ENCODE peak calls at places on chromosome 20, in nine cellular contexts. K is stomach, C is breast epithelium, P is sigmoid colon, U is H1, E is endothelial cell of umbilical vein, X is Panc1, T is SK-N-SH, D is esophagus muscularis mucosa. O is an unnamed sample. For H3K4me1, the result is how much of the 10 kb centered on the place peaks cover.

GRCh38 chr20:26208296-26209091 is 511.8 kb upstream of the ZNF337 start:
- DNase-seq in K (no peak), C (peak), P (peak), U (peak), E (no peak), X (no peak), T (peak), D (no peak), O (no peak)

GRCh38 chr20:24809606-24810005 is 139.5 kb upstream of the CST7 start:
- DNase-seq in K (no peak), C (no peak), P (no peak), U (no peak), E (no peak), X (no peak), T (no peak), D (no peak), O (no peak)

GRCh38 chr20:23343590-23343989 is 7.0 kb upstream of the NXT1 start:
- DNase-seq in K (no peak), C (no peak), P (no peak), U (no peak), E (no peak), X (no peak), T (no peak), D (no peak), O (no peak)

GRCh38 chr20:17369506-17369905 is 142.7 kb downstream of the PCSK2 start:
- DNase-seq in K (no peak), C (no peak), P (no peak), U (no peak), E (no peak), X (no peak), T (no peak), D (peak), O (no peak)

GRCh38 chr20:33305591-33306057 is 22.6 kb downstream of the BPIFB1 start:
- DNase-seq in K (no peak), C (no peak), P (no peak), U (no peak), E (no peak), X (no peak), T (no peak), D (no peak), O (no peak)

GRCh38 chr20:57126481-57127092 is 139.9 kb downstream of the BMP7 start:
- DNase-seq in K (no peak), C (no peak), P (no peak), U (no peak), E (no peak), X (no peak), T (no peak), D (no peak), O (no peak)

GRCh38 chr20:57948177-57948955 is 238.6 kb upstream of the PMEPA1 start:
- DNase-seq in K (no peak), C (no peak), P (no peak), U (no peak), E (no peak), X (no peak), T (no peak), D (no peak), O (no peak)

GRCh38 chr20:49853640-49854039 is 41.0 kb downstream of the SLC9A8 start:
- DNase-seq in K (no peak), C (no peak), P (no peak), U (no peak), E (peak), X (no peak), T (peak), D (no peak), O (no peak)

GRCh38 chr20:7257719-7258466 is 490.4 kb downstream of the BMP2 start:
- DNase-seq in K (no peak), C (no peak), P (no peak), U (no peak), E (no peak), X (no peak), T (no peak), D (no peak), O (no peak)

GRCh38 chr20:11920083-11920482 is 2.4 kb downstream of the BTBD3 start:
- DNase-seq in K (no peak), C (no peak), P (no peak), U (no peak), E (no peak), X (no peak), T (no peak), D (no peak), O (no peak)

GRCh38 chr20:11917663-11918062 is at the start of gene BTBD3:
- DNase-seq in K (peak), C (no peak), P (peak), U (no peak), E (peak), X (no peak), T (peak), D (no peak), O (peak)

GRCh38 chr20:11919571-11919970 is 1.9 kb downstream of the BTBD3 start:
- DNase-seq in K (no peak), C (no peak), P (no peak), U (no peak), E (no peak), X (no peak), T (no peak), D (no peak), O (no peak)

GRCh38 chr20:11919046-11919445 is 1.4 kb downstream of the BTBD3 start:
- DNase-seq in K (peak), C (no peak), P (no peak), U (no peak), E (no peak), X (no peak), T (no peak), D (no peak), O (peak)

GRCh38 chr20:11918280-11918952 is 723 bp downstream of the BTBD3 start:
- DNase-seq in K (no peak), C (no peak), P (no peak), U (no peak), E (peak), X (no peak), T (no peak), D (no peak), O (no peak)
- H3K4me3 ChIP-seq in K (peak), C (peak), P (peak), U (no peak), E (no peak), X (no peak), T (no peak), D (peak), O (peak)

GRCh38 chr20:36528875-36529425 is 12.4 kb upstream of the MYL9 start:
- DNase-seq in K (no peak), C (no peak), P (no peak), U (no peak), E (no peak), X (no peak), T (no peak), D (no peak), O (no peak)

GRCh38 chr20:36528176-36528874 is 13.0 kb upstream of the MYL9 start:
- DNase-seq in K (no peak), C (no peak), P (no peak), U (no peak), E (no peak), X (no peak), T (no peak), D (no peak), O (no peak)

GRCh38 chr20:36526521-36527011 is 14.8 kb upstream of the MYL9 start:
- DNase-seq in K (no peak), C (no peak), P (peak), U (no peak), E (no peak), X (no peak), T (no peak), D (no peak), O (no peak)

GRCh38 chr20:36525620-36526365 is 15.5 kb upstream of the MYL9 start:
- DNase-seq in K (no peak), C (no peak), P (no peak), U (no peak), E (no peak), X (no peak), T (no peak), D (no peak), O (no peak)

DNA sequence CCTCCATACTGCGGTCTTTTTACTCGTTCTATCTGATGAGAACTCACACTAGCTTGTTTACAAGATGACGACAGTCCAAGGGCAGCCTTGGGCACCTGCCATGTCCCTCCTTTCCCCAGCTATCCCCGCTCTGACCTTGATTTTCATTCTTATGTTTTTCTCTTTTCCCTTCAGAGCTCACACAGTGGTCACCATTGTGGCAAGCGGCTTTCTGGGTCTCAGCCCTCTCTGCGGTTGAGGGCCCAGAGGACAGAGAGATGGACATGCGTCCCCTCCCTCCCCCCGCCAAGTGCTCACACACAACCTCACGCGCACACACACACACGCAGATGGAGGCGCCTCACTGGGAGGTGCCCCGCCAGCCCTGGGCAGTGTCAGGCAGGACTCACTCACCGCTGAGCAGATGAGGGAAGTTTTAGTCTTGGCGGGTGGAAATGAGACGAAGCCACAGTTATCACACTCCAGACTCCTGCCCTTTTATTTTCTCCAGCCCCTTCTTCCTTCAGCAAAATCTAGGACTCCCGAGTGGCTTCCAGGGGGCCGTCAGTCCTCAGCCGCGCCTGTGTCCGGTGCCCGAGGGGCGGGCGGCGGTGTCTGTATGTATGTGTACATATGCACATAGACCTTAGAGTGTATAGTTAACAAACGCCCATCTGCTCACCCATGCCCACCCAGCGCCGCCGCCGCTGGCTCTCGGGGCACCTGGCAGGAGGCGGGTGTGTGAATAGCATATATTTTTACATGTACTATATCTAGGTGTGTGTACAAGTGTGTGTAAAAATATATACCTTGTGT is 13.8 kb upstream of the MYL9 start:
- DNase-seq in K (no peak), C (no peak), P (peak), U (no peak), E (no peak), X (no peak), T (no peak), D (no peak), O (no peak)
- TF ChIP-seq POLR2AphosphoS5 in K (no peak), C (no peak), P (peak), U (no peak), E (no peak), X (no peak), T (no peak), D (peak), O (peak)

GRCh38 chr20:45339799-45340198 is 8.4 kb downstream of the SDC4 start:
- DNase-seq in K (no peak), C (no peak), P (no peak), U (no peak), E (no peak), X (no peak), T (no peak), D (no peak), O (no peak)

GRCh38 chr20:45336530-45337366 is 11.5 kb downstream of the SDC4 start:
- DNase-seq in K (peak), C (peak), P (peak), U (no peak), E (no peak), X (peak), T (no peak), D (no peak), O (no peak)

GRCh38 chr20:45339084-45339483 is 9.1 kb downstream of the SDC4 start:
- DNase-seq in K (peak), C (no peak), P (no peak), U (no peak), E (no peak), X (no peak), T (no peak), D (no peak), O (no peak)

GRCh38 chr20:45338121-45339030 is 9.8 kb downstream of the SDC4 start:
- DNase-seq in K (no peak), C (no peak), P (no peak), U (no peak), E (no peak), X (no peak), T (no peak), D (no peak), O (no peak)

GRCh38 chr20:45337367-45338120 is 10.7 kb downstream of the SDC4 start:
- DNase-seq in K (peak), C (peak), P (peak), U (no peak), E (no peak), X (no peak), T (no peak), D (no peak), O (no peak)
- H3K4me1 ChIP-seq in K (half or more), C (half or more), P (under half), U (under half), E (under half), X (half or more), T (under half), D (half or more), O (under half)

GRCh38 chr20:63698739-63699465 is 2.5 kb downstream of the TNFRSF6B start:
- DNase-seq in K (no peak), C (peak), P (peak), U (no peak), E (peak), X (peak), T (peak), D (no peak), O (no peak)

GRCh38 chr20:63699466-63700198 is 3.2 kb downstream of the TNFRSF6B start:
- DNase-seq in K (no peak), C (no peak), P (peak), U (no peak), E (no peak), X (no peak), T (peak), D (no peak), O (no peak)

GRCh38 chr20:63697357-63697867 is 960 bp downstream of the TNFRSF6B start:
- DNase-seq in K (no peak), C (no peak), P (peak), U (no peak), E (no peak), X (no peak), T (peak), D (no peak), O (no peak)

GRCh38 chr20:63696628-63697356 is at the start of gene TNFRSF6B:
- DNase-seq in K (no peak), C (no peak), P (peak), U (no peak), E (peak), X (no peak), T (peak), D (no peak), O (no peak)

DNA sequence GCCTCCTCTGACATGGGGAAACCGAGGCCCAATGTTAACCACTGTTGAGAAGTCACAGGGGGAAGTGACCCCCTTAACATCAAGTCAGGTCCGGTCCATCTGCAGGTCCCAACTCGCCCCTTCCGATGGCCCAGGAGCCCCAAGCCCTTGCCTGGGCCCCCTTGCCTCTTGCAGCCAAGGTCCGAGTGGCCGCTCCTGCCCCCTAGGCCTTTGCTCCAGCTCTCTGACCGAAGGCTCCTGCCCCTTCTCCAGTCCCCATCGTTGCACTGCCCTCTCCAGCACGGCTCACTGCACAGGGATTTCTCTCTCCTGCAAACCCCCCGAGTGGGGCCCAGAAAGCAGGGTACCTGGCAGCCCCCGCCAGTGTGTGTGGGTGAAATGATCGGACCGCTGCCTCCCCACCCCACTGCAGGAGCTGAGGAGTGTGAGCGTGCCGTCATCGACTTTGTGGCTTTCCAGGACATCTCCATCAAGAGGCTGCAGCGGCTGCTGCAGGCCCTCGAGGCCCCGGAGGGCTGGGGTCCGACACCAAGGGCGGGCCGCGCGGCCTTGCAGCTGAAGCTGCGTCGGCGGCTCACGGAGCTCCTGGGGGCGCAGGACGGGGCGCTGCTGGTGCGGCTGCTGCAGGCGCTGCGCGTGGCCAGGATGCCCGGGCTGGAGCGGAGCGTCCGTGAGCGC is 1.6 kb downstream of the TNFRSF6B start:
- DNase-seq in K (no peak), C (peak), P (peak), U (no peak), E (no peak), X (no peak), T (peak), D (no peak), O (no peak)
- H3K4me3 ChIP-seq in K (no peak), C (no peak), P (no peak), U (no peak), E (no peak), X (no peak), T (no peak), D (no peak), O (no peak)

GRCh38 chr20:32183947-32184635 is 23.5 kb downstream of the PLAGL2 start:
- DNase-seq in K (no peak), C (no peak), P (peak), U (no peak), E (no peak), X (no peak), T (no peak), D (no peak), O (no peak)

GRCh38 chr20:32179515-32179914 is 28.0 kb downstream of the PLAGL2 start:
- DNase-seq in K (no peak), C (no peak), P (peak), U (no peak), E (no peak), X (no peak), T (no peak), D (no peak), O (no peak)

GRCh38 chr20:32184953-32185603 is 22.5 kb downstream of the PLAGL2 start:
- DNase-seq in K (no peak), C (no peak), P (peak), U (no peak), E (no peak), X (no peak), T (no peak), D (no peak), O (no peak)

GRCh38 chr20:32181606-32182005 is 25.9 kb downstream of the PLAGL2 start:
- DNase-seq in K (no peak), C (no peak), P (peak), U (no peak), E (no peak), X (no peak), T (no peak), D (no peak), O (no peak)

DNA sequence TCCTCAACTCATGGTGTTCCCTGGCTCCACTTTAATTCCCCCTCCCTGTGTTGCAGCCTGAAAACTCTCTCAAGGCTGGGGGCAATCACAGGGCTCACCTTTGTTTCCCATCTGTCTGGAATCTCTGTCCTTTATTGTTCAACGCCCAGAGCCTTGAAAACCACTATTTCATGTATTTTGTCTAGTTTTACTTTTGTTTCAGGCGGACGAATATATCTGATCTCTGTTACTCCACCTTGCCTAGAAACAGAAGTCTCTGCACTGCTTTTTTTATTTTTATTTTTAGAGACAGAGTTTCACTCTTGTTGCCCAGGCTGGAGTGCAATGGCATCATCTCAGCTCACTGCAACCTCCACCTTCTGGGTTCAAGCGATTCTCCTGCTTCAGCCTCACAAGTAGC is 27.6 kb downstream of the PLAGL2 start:
- DNase-seq in K (no peak), C (no peak), P (no peak), U (no peak), E (no peak), X (no peak), T (no peak), D (no peak), O (no peak)
- TF ChIP-seq POLR2AphosphoS5 in K (no peak), C (no peak), P (no peak), U (no peak), E (no peak), X (no peak), T (no peak), D (no peak), O (no peak)

GRCh38 chr20:35718972-35719635 is 19.9 kb downstream of the ROMO1 start:
- DNase-seq in K (no peak), C (no peak), P (no peak), U (no peak), E (no peak), X (no peak), T (no peak), D (no peak), O (no peak)
- H3K4me1 ChIP-seq in K (half or more), C (under half), P (under half), U (under half), E (under half), X (under half), T (under half), D (under half), O (under half)

GRCh38 chr20:16260911-16261310 is 312.3 kb downstream of the KIF16B start:
- DNase-seq in K (no peak), C (no peak), P (no peak), U (no peak), E (no peak), X (no peak), T (no peak), D (no peak), O (no peak)
- H3K4me3 ChIP-seq in K (no peak), C (no peak), P (no peak), U (no peak), E (no peak), X (no peak), T (no peak), D (no peak), O (no peak)

GRCh38 chr20:40551125-40551530 is 137.9 kb downstream of the MAFB start:
- DNase-seq in K (no peak), C (no peak), P (no peak), U (no peak), E (no peak), X (no peak), T (no peak), D (no peak), O (no peak)
- TF ChIP-seq POLR2AphosphoS5 in K (no peak), C (no peak), P (no peak), U (no peak), E (no peak), X (no peak), T (no peak), D (no peak), O (no peak)

O was measured in prostate gland.